ENCODE peak calls at places on chromosome 9, in ten cellular contexts. Z is neural progenitor cell; Q is WTC11; I is spleen; H is heart right ventricle; U is mucosa of descending colon; J is CD4-positive, alpha-beta T cell; R is right atrium auricular region; F is fibroblast of villous mesenchyme; X is uterus. K is an unnamed sample.

GRCh38 chr9:110337727-110338522 is at the start of gene TXNDC8:
- DNase-seq in Z (no peak), Q (no peak), I (no peak), H (no peak), U (no peak), J (no peak), R (no peak), F (peak), X (no peak), K (no peak)

GRCh38 chr9:78618735-78619134 is 321.8 kb downstream of the PSAT1 start:
- DNase-seq in Z (no peak), Q (no peak), I (no peak), H (no peak), U (no peak), J (no peak), R (no peak), F (no peak), X (no peak), K (no peak)

GRCh38 chr9:14271078-14271673 is 42.8 kb downstream of the NFIB start:
- DNase-seq in Z (peak), Q (peak), I (no peak), H (peak), U (no peak), J (no peak), R (no peak), F (peak), X (peak), K (peak)

GRCh38 chr9:74066128-74066527 is 431.0 kb upstream of the RORB start:
- DNase-seq in Z (no peak), Q (no peak), I (no peak), H (no peak), U (no peak), J (no peak), R (no peak), F (no peak), X (no peak), K (no peak)

GRCh38 chr9:14428781-14429230 is 114.9 kb upstream of the NFIB start:
- DNase-seq in Z (peak), Q (peak), I (no peak), H (peak), U (no peak), J (peak), R (peak), F (peak), X (peak), K (peak)

GRCh38 chr9:120477534-120478001 is 102.4 kb downstream of the CDK5RAP2 start:
- DNase-seq in Z (peak), Q (peak), I (no peak), H (peak), U (no peak), J (no peak), R (peak), F (peak), X (no peak), K (no peak)

GRCh38 chr9:123686131-123686848 is 243.6 kb downstream of the DENND1A start:
- DNase-seq in Z (no peak), Q (no peak), I (no peak), H (no peak), U (no peak), J (no peak), R (no peak), F (peak), X (no peak), K (no peak)

GRCh38 chr9:125271081-125271480 is 9.5 kb downstream of the GAPVD1 start:
- DNase-seq in Z (no peak), Q (no peak), I (no peak), H (no peak), U (no peak), J (no peak), R (no peak), F (no peak), X (no peak), K (no peak)

GRCh38 chr9:71744754-71745521 is 23.4 kb downstream of the CEMIP2 start:
- DNase-seq in Z (no peak), Q (no peak), I (no peak), H (no peak), U (no peak), J (no peak), R (no peak), F (no peak), X (no peak), K (no peak)

GRCh38 chr9:110307191-110307590 is 30.5 kb downstream of the TXNDC8 start:
- DNase-seq in Z (no peak), Q (no peak), I (no peak), H (no peak), U (no peak), J (no peak), R (no peak), F (no peak), X (no peak), K (no peak)

GRCh38 chr9:113913426-113914195 is 37.5 kb downstream of the ZNF618 start:
- DNase-seq in Z (no peak), Q (no peak), I (no peak), H (no peak), U (no peak), J (no peak), R (peak), F (no peak), X (no peak), K (no peak)

GRCh38 chr9:92590386-92590785 is 54.6 kb upstream of the ECM2 start:
- DNase-seq in Z (no peak), Q (no peak), I (no peak), H (peak), U (no peak), J (no peak), R (peak), F (peak), X (peak), K (no peak)

DNA sequence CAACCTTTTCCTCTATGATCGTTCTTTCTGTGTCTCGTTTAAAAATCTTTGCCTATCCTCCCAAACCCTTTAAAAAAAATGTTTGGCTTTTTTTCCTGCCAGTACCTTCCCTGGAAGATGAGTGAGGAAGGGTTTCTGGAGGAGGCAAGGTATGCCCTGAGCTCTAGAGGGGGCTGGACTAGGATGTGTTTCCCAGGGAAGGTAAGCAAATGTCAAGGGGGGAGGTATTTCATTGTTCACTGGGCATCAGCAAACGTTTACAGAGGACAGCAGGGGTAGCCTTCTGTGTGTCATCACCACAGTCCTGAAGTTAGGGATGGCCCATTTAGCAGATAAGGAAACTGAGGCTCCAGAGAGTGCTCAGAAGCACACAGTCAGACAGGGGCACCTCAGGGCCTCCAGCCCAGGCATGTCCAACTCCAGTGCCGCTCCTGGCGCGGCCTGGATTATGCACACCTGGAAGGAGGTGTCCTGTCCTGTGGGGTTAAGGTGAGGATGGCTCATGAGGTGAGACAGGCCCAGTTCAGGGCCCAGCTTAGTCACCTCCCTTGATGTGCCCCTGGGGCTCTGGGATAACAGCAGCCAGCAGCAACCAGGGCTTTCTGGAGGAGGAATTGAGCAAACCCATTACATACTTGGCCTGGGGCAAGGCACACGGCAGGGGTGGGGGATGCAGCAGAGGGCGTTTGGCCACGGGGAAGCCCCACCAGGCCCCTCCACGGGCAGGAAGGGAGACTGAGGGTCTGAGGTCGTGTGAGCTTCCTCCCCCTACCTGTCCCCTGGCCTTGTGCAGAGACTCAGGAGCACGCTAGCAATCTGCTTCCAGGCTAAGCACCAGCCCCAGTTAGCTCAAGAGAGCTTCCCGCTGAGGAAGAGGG is 100.3 kb upstream of the LMX1B start:
- DNase-seq in Z (no peak), Q (no peak), I (peak), H (no peak), U (no peak), J (no peak), R (no peak), F (no peak), X (no peak), K (no peak)
- TF ChIP-seq CTCF in Z (no peak), Q (no peak), I (no peak), H (no peak), U (no peak), J (no peak), R (no peak), F (no peak), X (no peak), K (no peak)

GRCh38 chr9:127020526-127021078 is 101.8 kb downstream of the ANGPTL2 start:
- DNase-seq in Z (no peak), Q (no peak), I (no peak), H (no peak), U (no peak), J (no peak), R (no peak), F (no peak), X (no peak), K (no peak)
- TF ChIP-seq CTCF in Z (no peak), Q (no peak), I (no peak), H (no peak), U (no peak), J (no peak), R (no peak), F (no peak), X (no peak), K (no peak)

GRCh38 chr9:7238244-7238637 is 480.5 kb downstream of the KDM4C start:
- DNase-seq in Z (no peak), Q (no peak), I (no peak), H (no peak), U (no peak), J (no peak), R (no peak), F (no peak), X (no peak), K (no peak)

GRCh38 chr9:7237473-7238243 is 479.9 kb downstream of the KDM4C start:
- DNase-seq in Z (no peak), Q (no peak), I (no peak), H (no peak), U (no peak), J (no peak), R (no peak), F (peak), X (no peak), K (no peak)

GRCh38 chr9:7236186-7236585 is 478.4 kb downstream of the KDM4C start:
- DNase-seq in Z (no peak), Q (no peak), I (no peak), H (no peak), U (no peak), J (no peak), R (no peak), F (no peak), X (no peak), K (no peak)

GRCh38 chr9:7233516-7233915 is 475.7 kb downstream of the KDM4C start:
- DNase-seq in Z (no peak), Q (no peak), I (no peak), H (no peak), U (no peak), J (no peak), R (no peak), F (peak), X (no peak), K (no peak)

DNA sequence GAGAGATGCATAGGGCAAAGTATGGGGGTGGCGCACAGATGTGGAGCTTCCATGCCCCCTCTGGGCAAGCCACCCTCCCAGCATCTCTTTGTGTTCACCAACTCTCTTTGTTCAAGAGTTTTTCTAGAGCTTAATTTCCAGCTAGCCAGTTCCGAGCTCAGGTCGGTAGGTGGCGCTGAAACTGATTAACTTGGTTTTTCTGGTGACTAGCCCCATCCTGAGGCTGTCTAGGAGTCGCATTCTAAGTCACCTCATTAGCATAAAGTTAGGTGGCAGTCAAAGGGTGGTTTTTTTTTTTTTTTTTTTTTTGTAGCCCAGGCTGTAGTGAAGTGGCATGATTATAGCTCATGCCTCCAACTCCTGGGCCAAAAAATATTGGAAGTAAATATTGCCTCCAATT is 476.4 kb downstream of the KDM4C start:
- DNase-seq in Z (peak), Q (peak), I (no peak), H (no peak), U (no peak), J (no peak), R (no peak), F (peak), X (no peak), K (no peak)
- TF ChIP-seq CTCF in Z (peak), Q (peak), I (no peak), H (peak), U (no peak), J (no peak), R (no peak), F (peak), X (no peak), K (peak)

DNA sequence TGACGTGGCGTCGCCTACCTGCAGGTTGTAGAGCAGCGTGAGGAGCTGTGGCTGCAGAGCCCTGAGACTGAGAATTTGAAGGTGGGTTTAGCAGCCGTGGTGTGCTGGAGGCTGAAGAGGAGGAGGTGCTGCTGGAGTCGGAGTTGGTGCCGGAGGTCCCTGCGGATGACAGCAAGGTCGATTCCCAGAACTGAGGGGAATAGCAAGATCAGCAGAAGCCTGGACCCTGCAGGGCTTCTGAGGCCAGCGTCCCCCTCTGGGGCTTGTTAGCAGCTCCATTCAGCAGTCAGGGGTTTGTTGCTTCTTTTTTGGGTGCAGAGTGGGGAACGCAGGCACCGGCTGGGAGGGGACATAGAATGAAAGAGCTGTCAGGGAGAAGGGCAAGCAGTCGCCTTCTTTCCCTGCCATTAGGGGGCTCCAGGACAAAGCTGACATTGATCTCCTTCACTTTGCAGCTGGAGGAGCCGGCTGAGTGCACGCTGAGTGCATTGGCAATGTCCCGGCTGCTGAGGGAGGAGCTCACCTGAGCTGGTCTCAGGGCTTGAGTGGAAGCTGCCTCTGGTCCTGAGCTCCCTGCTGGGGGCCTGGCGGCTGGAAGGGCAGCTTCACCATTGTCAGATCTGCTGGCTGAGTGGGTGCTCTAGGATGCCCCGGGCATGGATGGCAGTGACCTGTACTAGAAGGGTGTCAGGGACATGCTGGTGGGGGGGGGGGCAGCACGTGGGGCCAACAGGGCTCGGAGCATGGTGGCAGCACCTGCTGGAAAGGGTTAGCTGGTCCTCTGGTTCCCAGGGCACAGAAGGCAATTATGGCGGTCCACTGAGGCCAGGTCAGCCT is 20.8 kb downstream of the OBP2B start:
- DNase-seq in Z (peak), Q (peak), I (peak), H (no peak), U (peak), J (no peak), R (no peak), F (no peak), X (no peak), K (no peak)
- TF ChIP-seq CTCF in Z (peak), Q (no peak), I (no peak), H (peak), U (no peak), J (no peak), R (no peak), F (peak), X (no peak), K (peak)

GRCh38 chr9:68905129-68905528 is 108.8 kb downstream of the PRKACG start:
- DNase-seq in Z (no peak), Q (no peak), I (no peak), H (no peak), U (no peak), J (no peak), R (no peak), F (no peak), X (no peak), K (no peak)
- TF ChIP-seq CTCF in Z (no peak), Q (no peak), I (no peak), H (no peak), U (no peak), J (no peak), R (no peak), F (no peak), X (no peak), K (no peak)

GRCh38 chr9:5382479-5382878 is 42.8 kb upstream of the RLN1 start:
- DNase-seq in Z (no peak), Q (no peak), I (no peak), H (no peak), U (no peak), J (no peak), R (no peak), F (no peak), X (no peak), K (no peak)
- TF ChIP-seq CTCF in Z (no peak), Q (no peak), I (no peak), H (no peak), U (no peak), J (no peak), R (no peak), F (no peak), X (no peak), K (no peak)